ENCODE peak calls at places on chromosomes 16 and 17, in seven cellular contexts. G is sigmoid colon, X is uterus, A is cardiac muscle cell, D is tibial nerve, V is body of pancreas, N is heart right ventricle. H is an unnamed sample.

GRCh38 chr16:74999683-75000480 is 1.1 kb downstream of the ZNRF1 start:
- DNase-seq in G (peak; percentile 80), X (peak; percentile 54), A (peak; percentile 26), D (no peak), V (peak; percentile 70), N (peak; percentile 43), H (no peak)

GRCh38 chr17:72119963-72120877 is 600 bp upstream of the SOX9 start:
- DNase-seq in G (peak; percentile 68), X (no peak), A (peak; percentile 66), D (peak; percentile 23), V (peak; percentile 63), N (peak; percentile 49), H (no peak)

GRCh38 chr16:86211800-86212199 is 298.5 kb upstream of the FOXF1 start:
- DNase-seq in G (peak; percentile 28), X (no peak), A (no peak), D (no peak), V (no peak), N (no peak), H (no peak)

GRCh38 chr16:20918486-20919239 is 18.1 kb downstream of the LYRM1 start:
- DNase-seq in G (peak; percentile 77), X (peak; percentile 71), A (no peak), D (peak; percentile 47), V (peak; percentile 40), N (peak; percentile 50), H (no peak)

GRCh38 chr16:85902366-85903155 is 3.6 kb downstream of the IRF8 start:
- DNase-seq in G (no peak), X (no peak), A (peak; percentile 62), D (no peak), V (peak; percentile 56), N (no peak), H (no peak)

GRCh38 chr16:9151597-9151996 is 60.2 kb downstream of the HAPSTR1 start:
- DNase-seq in G (no peak), X (no peak), A (no peak), D (no peak), V (no peak), N (no peak), H (no peak)

GRCh38 chr17:73174126-73174525 is 9.3 kb downstream of the SSTR2 start:
- DNase-seq in G (no peak), X (no peak), A (no peak), D (no peak), V (no peak), N (no peak), H (no peak)

GRCh38 chr17:32863559-32863958 is 13.4 kb downstream of the MYO1D start:
- DNase-seq in G (no peak), X (no peak), A (no peak), D (no peak), V (no peak), N (no peak), H (no peak)

GRCh38 chr16:735982-736453 is 4.8 kb downstream of the CIAO3 start:
- DNase-seq in G (no peak), X (no peak), A (no peak), D (no peak), V (no peak), N (no peak), H (no peak)

GRCh38 chr17:35666967-35667552 is 64.4 kb upstream of the RASL10B start:
- DNase-seq in G (no peak), X (no peak), A (no peak), D (no peak), V (no peak), N (no peak), H (no peak)

GRCh38 chr16:81076566-81077076 is 417 bp downstream of the C16orf46 start:
- DNase-seq in G (peak; percentile 92), X (peak; percentile 88), A (peak; percentile 86), D (peak; percentile 96), V (peak; percentile 87), N (peak; percentile 90), H (peak; percentile 35)

DNA sequence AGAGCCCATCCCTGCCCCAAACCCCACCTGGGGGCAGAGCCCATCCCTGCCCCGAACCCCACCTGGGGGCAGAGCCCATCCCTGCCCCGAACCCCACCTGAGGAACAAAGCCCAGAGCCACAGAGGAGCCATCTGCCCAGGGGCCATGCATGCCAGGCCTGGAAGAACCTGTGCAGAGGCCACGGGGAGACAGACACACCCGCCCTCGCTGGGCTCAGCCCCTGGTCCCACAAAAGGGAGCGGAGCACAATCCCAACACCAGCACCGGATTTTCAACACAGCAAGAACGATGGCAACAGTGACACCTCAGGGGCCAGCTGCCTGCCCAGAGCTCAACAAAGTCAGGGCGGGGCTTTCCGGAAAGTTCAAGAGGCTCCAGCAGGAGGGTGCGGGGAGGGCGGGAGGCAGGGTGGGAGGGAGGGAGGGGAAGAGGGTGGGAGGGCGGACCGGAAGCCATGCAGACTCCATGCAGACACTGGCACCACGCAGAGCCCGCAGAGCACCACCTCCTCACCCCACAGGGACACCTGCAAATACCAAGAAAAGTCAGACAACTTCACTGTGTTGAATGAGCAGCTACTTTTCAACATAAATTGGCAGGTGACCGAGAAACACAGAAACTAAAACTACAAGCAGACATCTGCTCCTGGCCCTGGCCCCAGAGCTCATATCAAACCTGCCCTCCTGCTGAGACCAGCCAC is 27.9 kb upstream of the C16orf95 start:
- DNase-seq in G (no peak), X (no peak), A (peak; percentile 21), D (peak; percentile 22), V (no peak), N (no peak), H (no peak)
- H3K36me3 ChIP-seq in G (peaks cover 33% of the 10 kb centered on the region), X (no peaks in the 10 kb centered on the region), A (peaks cover 9% of the 10 kb centered on the region), D (peaks cover 6% of the 10 kb centered on the region), V (peaks cover 11% of the 10 kb centered on the region), N (peaks cover 81% of the 10 kb centered on the region), H (no peaks in the 10 kb centered on the region)

GRCh38 chr16:88859381-88860091 is 2.6 kb downstream of the TRAPPC2L start:
- DNase-seq in G (no peak), X (no peak), A (no peak), D (no peak), V (no peak), N (no peak), H (no peak)
- H3K4me3 ChIP-seq in G (no peak overlapping the region), X (no peak overlapping the region), A (no peak overlapping the region), D (no peak overlapping the region), V (no peak overlapping the region), N (no peak overlapping the region), H (no peak overlapping the region)

GRCh38 chr17:78840780-78841611 is at the start of gene USP36:
- DNase-seq in G (peak; percentile 100), X (peak; percentile 100), A (peak; percentile 100), D (peak; percentile 100), V (peak; percentile 100), N (peak; percentile 100), H (peak; percentile 89)
- TF ChIP-seq CTCF in G (no peak), X (peak; percentile 52), A (no peak), D (no peak), V (peak; percentile 33), N (peak; percentile 12), H (no peak)

DNA sequence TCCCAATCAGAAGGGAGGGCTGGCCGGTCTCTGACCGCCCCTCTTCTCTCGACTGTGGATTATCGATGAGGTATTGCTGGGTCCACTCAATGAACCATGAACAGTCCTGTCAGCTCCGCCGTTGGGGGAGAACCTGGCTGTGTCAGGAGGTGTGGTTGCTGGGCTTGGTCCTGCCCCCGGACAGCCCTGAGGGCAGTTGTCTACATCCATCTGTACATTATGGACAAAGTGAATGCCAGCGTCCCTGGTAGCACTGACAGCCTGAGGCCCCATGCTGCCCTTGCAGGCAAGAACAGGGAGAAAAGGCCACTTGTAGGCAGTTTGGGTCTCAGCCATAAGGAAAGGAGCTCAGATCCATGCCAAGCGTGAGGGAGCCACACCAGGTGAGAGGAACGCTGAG is 38.9 kb downstream of the ST3GAL2 start:
- DNase-seq in G (no peak), X (no peak), A (no peak), D (no peak), V (no peak), N (no peak), H (no peak)
- H3K36me3 ChIP-seq in G (peaks cover 7% of the 10 kb centered on the region), X (no peaks in the 10 kb centered on the region), A (peaks cover 8% of the 10 kb centered on the region), D (no peaks in the 10 kb centered on the region), V (no peaks in the 10 kb centered on the region), N (peaks cover 48% of the 10 kb centered on the region), H (peaks cover 1% of the 10 kb centered on the region)

GRCh38 chr17:82053130-82053529 is 1.4 kb downstream of the GPS1 start:
- DNase-seq in G (no peak), X (no peak), A (no peak), D (no peak), V (no peak), N (no peak), H (no peak)
- H3K4me3 ChIP-seq in G (peak overlapping the region; percentile 83), X (peak overlapping the region; percentile 98), A (no peak overlapping the region), D (no peak overlapping the region), V (no peak overlapping the region), N (peak overlapping the region; percentile 86), H (peak overlapping the region; percentile 80)

DNA sequence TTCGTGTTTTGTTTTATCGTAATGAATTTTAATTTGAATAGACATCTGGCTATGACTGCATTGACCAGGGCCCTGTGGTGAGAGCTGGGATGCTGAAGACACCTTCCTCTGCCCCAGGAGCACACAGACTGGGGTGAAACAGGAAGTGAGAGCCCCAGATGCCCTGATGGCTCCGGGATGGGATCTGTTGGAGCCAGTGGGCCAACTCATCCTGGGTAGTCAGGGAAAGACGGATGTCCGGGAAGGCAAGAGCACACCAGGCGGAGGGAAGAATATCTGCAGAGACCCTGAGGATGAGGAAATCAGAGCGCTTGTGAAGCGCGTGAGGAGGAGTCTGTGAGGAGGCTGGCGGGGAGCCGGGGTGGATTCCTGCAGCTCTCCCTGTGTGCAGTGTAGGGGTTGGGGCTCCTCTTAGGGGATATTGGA is 71.5 kb upstream of the LGALS9 start:
- DNase-seq in G (no peak), X (peak; percentile 77), A (no peak), D (peak; percentile 21), V (no peak), N (peak; percentile 40), H (no peak)
- TF ChIP-seq CTCF in G (no peak), X (peak; percentile 53), A (peak; percentile 64), D (peak; percentile 18), V (no peak), N (peak; percentile 29), H (no peak)

GRCh38 chr17:57577751-57578607 is 167.1 kb downstream of the CCDC182 start:
- DNase-seq in G (peak; percentile 79), X (peak; percentile 72), A (no peak), D (peak; percentile 55), V (peak; percentile 19), N (peak; percentile 40), H (no peak)

GRCh38 chr17:57578608-57578990 is 166.5 kb downstream of the CCDC182 start:
- DNase-seq in G (no peak), X (no peak), A (no peak), D (no peak), V (no peak), N (no peak), H (no peak)

GRCh38 chr17:57580055-57580739 is 164.9 kb downstream of the CCDC182 start:
- DNase-seq in G (no peak), X (no peak), A (no peak), D (no peak), V (no peak), N (no peak), H (no peak)

GRCh38 chr17:57576744-57577143 is 168.4 kb downstream of the CCDC182 start:
- DNase-seq in G (no peak), X (no peak), A (no peak), D (no peak), V (no peak), N (no peak), H (no peak)

DNA sequence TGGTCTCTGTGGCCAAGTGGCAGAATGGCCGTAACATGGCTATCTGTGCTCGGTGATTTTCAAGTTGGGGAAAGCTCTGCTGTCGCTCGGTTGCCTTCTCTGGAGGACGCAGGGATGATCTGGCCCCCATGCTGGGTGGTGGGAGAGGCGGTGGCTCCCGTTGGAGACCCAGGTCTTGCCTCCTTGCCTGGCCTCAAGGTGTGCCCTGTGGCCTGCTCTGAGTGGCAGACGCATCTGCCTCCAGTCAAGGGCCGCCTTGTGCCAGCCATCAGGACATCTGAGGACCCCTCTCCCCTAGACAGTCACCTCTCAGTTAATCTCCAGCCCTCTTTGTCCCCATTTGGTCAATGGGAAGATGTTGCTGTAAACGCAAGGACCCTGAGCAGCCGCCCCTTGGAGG is 165.9 kb downstream of the CCDC182 start:
- DNase-seq in G (no peak), X (no peak), A (no peak), D (no peak), V (no peak), N (no peak), H (no peak)
- H3K36me3 ChIP-seq in G (no peaks in the 10 kb centered on the region), X (no peaks in the 10 kb centered on the region), A (no peaks in the 10 kb centered on the region), D (no peaks in the 10 kb centered on the region), V (no peaks in the 10 kb centered on the region), N (no peaks in the 10 kb centered on the region), H (no peaks in the 10 kb centered on the region)

H was measured in kidney epithelial cell.